ENCODE peak calls at places on chromosomes 2 and 18, in seven cellular contexts. V is NCI-H524 treated with DMSO at 0.1 percent for 48 hours, S is HEK293T, Y is H54, C is lower lobe of right lung, W is HL-60, X is 8988T. H is an unnamed sample.

GRCh38 chr2:228725031-228725430 is 543.5 kb upstream of the SPHKAP start:
- DNase-seq in V (no peak), S (no peak), Y (no peak), C (no peak), W (no peak), X (no peak), H (no peak)

GRCh38 chr18:12420831-12421421 is 13.2 kb downstream of the PRELID3A start:
- DNase-seq in V (peak), S (no peak), Y (no peak), C (no peak), W (no peak), X (peak), H (no peak)

GRCh38 chr18:13563390-13563805 is 163.0 kb downstream of the FAM210A start:
- DNase-seq in V (peak), S (no peak), Y (no peak), C (no peak), W (peak), X (no peak), H (no peak)

GRCh38 chr18:55401638-55402191 is 186.3 kb downstream of the TCF4 start:
- DNase-seq in V (no peak), S (no peak), Y (no peak), C (no peak), W (no peak), X (no peak), H (no peak)

GRCh38 chr2:188852752-188853151 is 121.4 kb upstream of the COL3A1 start:
- DNase-seq in V (no peak), S (no peak), Y (no peak), C (no peak), W (no peak), X (no peak), H (no peak)

GRCh38 chr2:12931211-12931844 is 214.6 kb downstream of the TRIB2 start:
- DNase-seq in V (no peak), S (peak), Y (peak), C (no peak), W (no peak), X (peak), H (no peak)

GRCh38 chr2:234450431-234451095 is 46.3 kb downstream of the ARL4C start:
- DNase-seq in V (no peak), S (no peak), Y (no peak), C (no peak), W (no peak), X (no peak), H (no peak)

GRCh38 chr2:96408631-96409542 is 73.3 kb downstream of the NCAPH start:
- DNase-seq in V (no peak), S (no peak), Y (no peak), C (no peak), W (no peak), X (no peak), H (no peak)

GRCh38 chr2:33207336-33207735 is 260.6 kb downstream of the LTBP1 start:
- DNase-seq in V (no peak), S (no peak), Y (no peak), C (no peak), W (no peak), X (no peak), H (no peak)